ENCODE peak calls at places on chromosomes 5 and 9, in nine cellular contexts. One of them, this sample, is unnamed.

GRCh38 chr9:133443982-133444381 is 15.8 kb upstream of the CACFD1 start:
- DNase-seq in iPS-NIHi11: no peak
- DNase-seq in nephron progenitor cell: no peak
- DNase-seq in GM20000: no peak
- DNase-seq in activated CD8-positive, alpha-beta memory T cell treated with anti-CD3 and anti-CD28 coated beads, Interleukin-2, amount 50 U/mL, for 48 hours: no peak
- DNase-seq in left ventricle myocardium inferior: no peak
- DNase-seq in left cardiac atrium: no peak
- DNase-seq in NT2/D1: no peak
- DNase-seq in SIG-M5: no peak
- DNase-seq in this sample: no peak

GRCh38 chr5:54175-54730 is 37.7 kb upstream of the PLEKHG4B start:
- DNase-seq in iPS-NIHi11: no peak
- DNase-seq in nephron progenitor cell: no peak
- DNase-seq in GM20000: no peak
- DNase-seq in activated CD8-positive, alpha-beta memory T cell treated with anti-CD3 and anti-CD28 coated beads, Interleukin-2, amount 50 U/mL, for 48 hours: no peak
- DNase-seq in left ventricle myocardium inferior: no peak
- DNase-seq in left cardiac atrium: no peak
- DNase-seq in NT2/D1: no peak
- DNase-seq in SIG-M5: no peak
- DNase-seq in this sample: no peak

GRCh38 chr9:105357937-105358336 is 89.9 kb upstream of the FSD1L start:
- DNase-seq in iPS-NIHi11: no peak
- DNase-seq in nephron progenitor cell: no peak
- DNase-seq in GM20000: peak
- DNase-seq in activated CD8-positive, alpha-beta memory T cell treated with anti-CD3 and anti-CD28 coated beads, Interleukin-2, amount 50 U/mL, for 48 hours: no peak
- DNase-seq in left ventricle myocardium inferior: no peak
- DNase-seq in left cardiac atrium: no peak
- DNase-seq in NT2/D1: no peak
- DNase-seq in SIG-M5: no peak
- DNase-seq in this sample: no peak

GRCh38 chr5:149581192-149581861 is at the start of gene ARHGEF37:
- DNase-seq in iPS-NIHi11: peak
- DNase-seq in nephron progenitor cell: peak
- DNase-seq in GM20000: peak
- DNase-seq in activated CD8-positive, alpha-beta memory T cell treated with anti-CD3 and anti-CD28 coated beads, Interleukin-2, amount 50 U/mL, for 48 hours: peak
- DNase-seq in left ventricle myocardium inferior: peak
- DNase-seq in left cardiac atrium: peak
- DNase-seq in NT2/D1: no peak
- DNase-seq in SIG-M5: no peak
- DNase-seq in this sample: peak

GRCh38 chr5:83865579-83865978 is 144.9 kb upstream of the HAPLN1 start:
- DNase-seq in iPS-NIHi11: no peak
- DNase-seq in nephron progenitor cell: no peak
- DNase-seq in GM20000: no peak
- DNase-seq in activated CD8-positive, alpha-beta memory T cell treated with anti-CD3 and anti-CD28 coated beads, Interleukin-2, amount 50 U/mL, for 48 hours: no peak
- DNase-seq in left ventricle myocardium inferior: no peak
- DNase-seq in left cardiac atrium: no peak
- DNase-seq in NT2/D1: no peak
- DNase-seq in SIG-M5: no peak
- DNase-seq in this sample: no peak

GRCh38 chr9:29691758-29692407 is 2118.6 kb upstream of the C9orf72 start:
- DNase-seq in iPS-NIHi11: peak
- DNase-seq in nephron progenitor cell: peak
- DNase-seq in GM20000: peak
- DNase-seq in activated CD8-positive, alpha-beta memory T cell treated with anti-CD3 and anti-CD28 coated beads, Interleukin-2, amount 50 U/mL, for 48 hours: no peak
- DNase-seq in left ventricle myocardium inferior: no peak
- DNase-seq in left cardiac atrium: no peak
- DNase-seq in NT2/D1: peak
- DNase-seq in SIG-M5: no peak
- DNase-seq in this sample: no peak

GRCh38 chr9:114774504-114774903 is 31.3 kb downstream of the TNFSF15 start:
- DNase-seq in iPS-NIHi11: no peak
- DNase-seq in nephron progenitor cell: no peak
- DNase-seq in GM20000: no peak
- DNase-seq in activated CD8-positive, alpha-beta memory T cell treated with anti-CD3 and anti-CD28 coated beads, Interleukin-2, amount 50 U/mL, for 48 hours: no peak
- DNase-seq in left ventricle myocardium inferior: no peak
- DNase-seq in left cardiac atrium: no peak
- DNase-seq in NT2/D1: no peak
- DNase-seq in SIG-M5: no peak
- DNase-seq in this sample: no peak

GRCh38 chr5:82349651-82350050 is 71.5 kb upstream of the RPS23 start:
- DNase-seq in iPS-NIHi11: peak
- DNase-seq in nephron progenitor cell: peak
- DNase-seq in GM20000: peak
- DNase-seq in activated CD8-positive, alpha-beta memory T cell treated with anti-CD3 and anti-CD28 coated beads, Interleukin-2, amount 50 U/mL, for 48 hours: peak
- DNase-seq in left ventricle myocardium inferior: no peak
- DNase-seq in left cardiac atrium: peak
- DNase-seq in NT2/D1: peak
- DNase-seq in SIG-M5: no peak
- DNase-seq in this sample: no peak

GRCh38 chr5:13478831-13479465 is 465.5 kb downstream of the DNAH5 start:
- DNase-seq in iPS-NIHi11: peak
- DNase-seq in nephron progenitor cell: peak
- DNase-seq in GM20000: peak
- DNase-seq in activated CD8-positive, alpha-beta memory T cell treated with anti-CD3 and anti-CD28 coated beads, Interleukin-2, amount 50 U/mL, for 48 hours: no peak
- DNase-seq in left ventricle myocardium inferior: no peak
- DNase-seq in left cardiac atrium: no peak
- DNase-seq in NT2/D1: peak
- DNase-seq in SIG-M5: no peak
- DNase-seq in this sample: no peak

GRCh38 chr5:120684213-120684612 is 220.1 kb downstream of the PRR16 start:
- DNase-seq in iPS-NIHi11: no peak
- DNase-seq in nephron progenitor cell: no peak
- DNase-seq in GM20000: no peak
- DNase-seq in activated CD8-positive, alpha-beta memory T cell treated with anti-CD3 and anti-CD28 coated beads, Interleukin-2, amount 50 U/mL, for 48 hours: no peak
- DNase-seq in left ventricle myocardium inferior: no peak
- DNase-seq in left cardiac atrium: no peak
- DNase-seq in NT2/D1: no peak
- DNase-seq in SIG-M5: no peak
- DNase-seq in this sample: no peak

GRCh38 chr5:164073013-164073535 is 567.7 kb downstream of the MAT2B start:
- DNase-seq in iPS-NIHi11: no peak
- DNase-seq in nephron progenitor cell: no peak
- DNase-seq in GM20000: no peak
- DNase-seq in activated CD8-positive, alpha-beta memory T cell treated with anti-CD3 and anti-CD28 coated beads, Interleukin-2, amount 50 U/mL, for 48 hours: no peak
- DNase-seq in left ventricle myocardium inferior: no peak
- DNase-seq in left cardiac atrium: no peak
- DNase-seq in NT2/D1: no peak
- DNase-seq in SIG-M5: no peak
- DNase-seq in this sample: no peak

GRCh38 chr5:135236187-135236835 is 162.7 kb downstream of the MACROH2A1 start:
- DNase-seq in iPS-NIHi11: no peak
- DNase-seq in nephron progenitor cell: no peak
- DNase-seq in GM20000: no peak
- DNase-seq in activated CD8-positive, alpha-beta memory T cell treated with anti-CD3 and anti-CD28 coated beads, Interleukin-2, amount 50 U/mL, for 48 hours: peak
- DNase-seq in left ventricle myocardium inferior: no peak
- DNase-seq in left cardiac atrium: no peak
- DNase-seq in NT2/D1: no peak
- DNase-seq in SIG-M5: no peak
- DNase-seq in this sample: no peak

GRCh38 chr9:137212520-137212919 is 7.0 kb downstream of the NDOR1 start:
- DNase-seq in iPS-NIHi11: no peak
- DNase-seq in nephron progenitor cell: no peak
- DNase-seq in GM20000: no peak
- DNase-seq in activated CD8-positive, alpha-beta memory T cell treated with anti-CD3 and anti-CD28 coated beads, Interleukin-2, amount 50 U/mL, for 48 hours: no peak
- DNase-seq in left ventricle myocardium inferior: no peak
- DNase-seq in left cardiac atrium: no peak
- DNase-seq in NT2/D1: no peak
- DNase-seq in SIG-M5: no peak
- DNase-seq in this sample: no peak

GRCh38 chr5:1507457-1507856 is 16.3 kb downstream of the LPCAT1 start:
- DNase-seq in iPS-NIHi11: no peak
- DNase-seq in nephron progenitor cell: no peak
- DNase-seq in GM20000: no peak
- DNase-seq in activated CD8-positive, alpha-beta memory T cell treated with anti-CD3 and anti-CD28 coated beads, Interleukin-2, amount 50 U/mL, for 48 hours: no peak
- DNase-seq in left ventricle myocardium inferior: no peak
- DNase-seq in left cardiac atrium: peak
- DNase-seq in NT2/D1: no peak
- DNase-seq in SIG-M5: no peak
- DNase-seq in this sample: no peak

GRCh38 chr5:115246361-115246991 is 16.2 kb downstream of the PGGT1B start:
- DNase-seq in iPS-NIHi11: peak
- DNase-seq in nephron progenitor cell: no peak
- DNase-seq in GM20000: peak
- DNase-seq in activated CD8-positive, alpha-beta memory T cell treated with anti-CD3 and anti-CD28 coated beads, Interleukin-2, amount 50 U/mL, for 48 hours: no peak
- DNase-seq in left ventricle myocardium inferior: no peak
- DNase-seq in left cardiac atrium: no peak
- DNase-seq in NT2/D1: peak
- DNase-seq in SIG-M5: no peak
- DNase-seq in this sample: no peak

GRCh38 chr5:149403923-149404745 is 25.0 kb upstream of the IL17B start:
- DNase-seq in iPS-NIHi11: no peak
- DNase-seq in nephron progenitor cell: no peak
- DNase-seq in GM20000: no peak
- DNase-seq in activated CD8-positive, alpha-beta memory T cell treated with anti-CD3 and anti-CD28 coated beads, Interleukin-2, amount 50 U/mL, for 48 hours: no peak
- DNase-seq in left ventricle myocardium inferior: no peak
- DNase-seq in left cardiac atrium: no peak
- DNase-seq in NT2/D1: no peak
- DNase-seq in SIG-M5: no peak
- DNase-seq in this sample: no peak

GRCh38 chr9:137000177-137000930 is 4.0 kb upstream of the CLIC3 start:
- DNase-seq in iPS-NIHi11: no peak
- DNase-seq in nephron progenitor cell: no peak
- DNase-seq in GM20000: peak
- DNase-seq in activated CD8-positive, alpha-beta memory T cell treated with anti-CD3 and anti-CD28 coated beads, Interleukin-2, amount 50 U/mL, for 48 hours: peak
- DNase-seq in left ventricle myocardium inferior: no peak
- DNase-seq in left cardiac atrium: no peak
- DNase-seq in NT2/D1: no peak
- DNase-seq in SIG-M5: peak
- DNase-seq in this sample: no peak

GRCh38 chr9:86531273-86531672 is 177.1 kb upstream of the TUT7 start:
- DNase-seq in iPS-NIHi11: no peak
- DNase-seq in nephron progenitor cell: no peak
- DNase-seq in GM20000: no peak
- DNase-seq in activated CD8-positive, alpha-beta memory T cell treated with anti-CD3 and anti-CD28 coated beads, Interleukin-2, amount 50 U/mL, for 48 hours: no peak
- DNase-seq in left ventricle myocardium inferior: no peak
- DNase-seq in left cardiac atrium: no peak
- DNase-seq in NT2/D1: no peak
- DNase-seq in SIG-M5: no peak
- DNase-seq in this sample: no peak

GRCh38 chr5:163887854-163888253 is 382.4 kb downstream of the MAT2B start:
- DNase-seq in iPS-NIHi11: no peak
- DNase-seq in nephron progenitor cell: no peak
- DNase-seq in GM20000: no peak
- DNase-seq in activated CD8-positive, alpha-beta memory T cell treated with anti-CD3 and anti-CD28 coated beads, Interleukin-2, amount 50 U/mL, for 48 hours: no peak
- DNase-seq in left ventricle myocardium inferior: no peak
- DNase-seq in left cardiac atrium: no peak
- DNase-seq in NT2/D1: no peak
- DNase-seq in SIG-M5: no peak
- DNase-seq in this sample: no peak

GRCh38 chr5:68245325-68245724 is 29.8 kb downstream of the PIK3R1 start:
- DNase-seq in iPS-NIHi11: no peak
- DNase-seq in nephron progenitor cell: no peak
- DNase-seq in GM20000: no peak
- DNase-seq in activated CD8-positive, alpha-beta memory T cell treated with anti-CD3 and anti-CD28 coated beads, Interleukin-2, amount 50 U/mL, for 48 hours: no peak
- DNase-seq in left ventricle myocardium inferior: no peak
- DNase-seq in left cardiac atrium: no peak
- DNase-seq in NT2/D1: no peak
- DNase-seq in SIG-M5: no peak
- DNase-seq in this sample: no peak

GRCh38 chr5:179858586-179859427 is at the start of gene MRNIP:
- DNase-seq in iPS-NIHi11: peak
- DNase-seq in nephron progenitor cell: peak
- DNase-seq in GM20000: peak
- DNase-seq in activated CD8-positive, alpha-beta memory T cell treated with anti-CD3 and anti-CD28 coated beads, Interleukin-2, amount 50 U/mL, for 48 hours: peak
- DNase-seq in left ventricle myocardium inferior: peak
- DNase-seq in left cardiac atrium: peak
- DNase-seq in NT2/D1: peak
- DNase-seq in SIG-M5: peak
- DNase-seq in this sample: peak

GRCh38 chr5:80985600-80986228 is 25.6 kb downstream of the RASGRF2 start:
- DNase-seq in iPS-NIHi11: no peak
- DNase-seq in nephron progenitor cell: no peak
- DNase-seq in GM20000: no peak
- DNase-seq in activated CD8-positive, alpha-beta memory T cell treated with anti-CD3 and anti-CD28 coated beads, Interleukin-2, amount 50 U/mL, for 48 hours: no peak
- DNase-seq in left ventricle myocardium inferior: no peak
- DNase-seq in left cardiac atrium: no peak
- DNase-seq in NT2/D1: no peak
- DNase-seq in SIG-M5: no peak
- DNase-seq in this sample: no peak

GRCh38 chr5:94021246-94021645 is 279.8 kb upstream of the POU5F2 start:
- DNase-seq in iPS-NIHi11: peak
- DNase-seq in nephron progenitor cell: no peak
- DNase-seq in GM20000: no peak
- DNase-seq in activated CD8-positive, alpha-beta memory T cell treated with anti-CD3 and anti-CD28 coated beads, Interleukin-2, amount 50 U/mL, for 48 hours: no peak
- DNase-seq in left ventricle myocardium inferior: no peak
- DNase-seq in left cardiac atrium: no peak
- DNase-seq in NT2/D1: no peak
- DNase-seq in SIG-M5: no peak
- DNase-seq in this sample: no peak

GRCh38 chr5:76547242-76547890 is 75.8 kb downstream of the F2RL2 start:
- DNase-seq in iPS-NIHi11: no peak
- DNase-seq in nephron progenitor cell: no peak
- DNase-seq in GM20000: peak
- DNase-seq in activated CD8-positive, alpha-beta memory T cell treated with anti-CD3 and anti-CD28 coated beads, Interleukin-2, amount 50 U/mL, for 48 hours: no peak
- DNase-seq in left ventricle myocardium inferior: no peak
- DNase-seq in left cardiac atrium: no peak
- DNase-seq in NT2/D1: no peak
- DNase-seq in SIG-M5: no peak
- DNase-seq in this sample: no peak

GRCh38 chr9:16133032-16133431 is 580.2 kb downstream of the CCDC171 start:
- DNase-seq in iPS-NIHi11: no peak
- DNase-seq in nephron progenitor cell: no peak
- DNase-seq in GM20000: no peak
- DNase-seq in activated CD8-positive, alpha-beta memory T cell treated with anti-CD3 and anti-CD28 coated beads, Interleukin-2, amount 50 U/mL, for 48 hours: no peak
- DNase-seq in left ventricle myocardium inferior: no peak
- DNase-seq in left cardiac atrium: no peak
- DNase-seq in NT2/D1: no peak
- DNase-seq in SIG-M5: no peak
- DNase-seq in this sample: no peak

GRCh38 chr9:121286973-121287721 is 19.2 kb downstream of the GSN start:
- DNase-seq in iPS-NIHi11: peak
- DNase-seq in nephron progenitor cell: no peak
- DNase-seq in GM20000: no peak
- DNase-seq in activated CD8-positive, alpha-beta memory T cell treated with anti-CD3 and anti-CD28 coated beads, Interleukin-2, amount 50 U/mL, for 48 hours: no peak
- DNase-seq in left ventricle myocardium inferior: peak
- DNase-seq in left cardiac atrium: peak
- DNase-seq in NT2/D1: peak
- DNase-seq in SIG-M5: peak
- DNase-seq in this sample: no peak

GRCh38 chr5:148697177-148697820 is 43.0 kb upstream of the HTR4 start:
- DNase-seq in iPS-NIHi11: no peak
- DNase-seq in nephron progenitor cell: no peak
- DNase-seq in GM20000: no peak
- DNase-seq in activated CD8-positive, alpha-beta memory T cell treated with anti-CD3 and anti-CD28 coated beads, Interleukin-2, amount 50 U/mL, for 48 hours: no peak
- DNase-seq in left ventricle myocardium inferior: no peak
- DNase-seq in left cardiac atrium: peak
- DNase-seq in NT2/D1: no peak
- DNase-seq in SIG-M5: no peak
- DNase-seq in this sample: no peak

GRCh38 chr5:115170924-115171510 is 1.3 kb upstream of the TRIM36 start:
- DNase-seq in iPS-NIHi11: no peak
- DNase-seq in nephron progenitor cell: no peak
- DNase-seq in GM20000: no peak
- DNase-seq in activated CD8-positive, alpha-beta memory T cell treated with anti-CD3 and anti-CD28 coated beads, Interleukin-2, amount 50 U/mL, for 48 hours: no peak
- DNase-seq in left ventricle myocardium inferior: no peak
- DNase-seq in left cardiac atrium: no peak
- DNase-seq in NT2/D1: no peak
- DNase-seq in SIG-M5: no peak
- DNase-seq in this sample: no peak

GRCh38 chr5:173670130-173670591 is 53.7 kb upstream of the BOD1 start:
- DNase-seq in iPS-NIHi11: no peak
- DNase-seq in nephron progenitor cell: no peak
- DNase-seq in GM20000: no peak
- DNase-seq in activated CD8-positive, alpha-beta memory T cell treated with anti-CD3 and anti-CD28 coated beads, Interleukin-2, amount 50 U/mL, for 48 hours: no peak
- DNase-seq in left ventricle myocardium inferior: no peak
- DNase-seq in left cardiac atrium: no peak
- DNase-seq in NT2/D1: peak
- DNase-seq in SIG-M5: no peak
- DNase-seq in this sample: no peak

GRCh38 chr5:28927559-28928326 is 1889.4 kb upstream of the CDH9 start:
- DNase-seq in iPS-NIHi11: no peak
- DNase-seq in nephron progenitor cell: no peak
- DNase-seq in GM20000: no peak
- DNase-seq in activated CD8-positive, alpha-beta memory T cell treated with anti-CD3 and anti-CD28 coated beads, Interleukin-2, amount 50 U/mL, for 48 hours: no peak
- DNase-seq in left ventricle myocardium inferior: no peak
- DNase-seq in left cardiac atrium: no peak
- DNase-seq in NT2/D1: no peak
- DNase-seq in SIG-M5: no peak
- DNase-seq in this sample: no peak

GRCh38 chr9:16484744-16485143 is 385.7 kb downstream of the BNC2 start:
- DNase-seq in iPS-NIHi11: no peak
- DNase-seq in nephron progenitor cell: no peak
- DNase-seq in GM20000: no peak
- DNase-seq in activated CD8-positive, alpha-beta memory T cell treated with anti-CD3 and anti-CD28 coated beads, Interleukin-2, amount 50 U/mL, for 48 hours: no peak
- DNase-seq in left ventricle myocardium inferior: no peak
- DNase-seq in left cardiac atrium: no peak
- DNase-seq in NT2/D1: no peak
- DNase-seq in SIG-M5: no peak
- DNase-seq in this sample: no peak

This sample was measured in stimulated activated CD8-positive, alpha-beta memory T cell treated with anti-CD3 and anti-CD28 coated beads, Interleukin-15, amount 100 ng/mL, for 4 hours.